ENCODE peak calls at places on chromosomes 4 and X, in ten cellular contexts. Q is cardiac muscle cell, C is psoas muscle, X is hepatocyte, F is IMR-90, E is upper lobe of right lung, M is spleen, U is heart right ventricle, O is lower lobe of right lung, S is pancreas. N is an unnamed sample.

GRCh38 chrX:134685662-134686061 is 27.4 kb upstream of the PLAC1 start:
- DNase-seq in Q (no peak), C (peak; percentile 52), X (no peak), F (peak; percentile 55), E (no peak), M (no peak), U (no peak), O (no peak), S (no peak), N (no peak)

GRCh38 chr4:169270156-169270809 is 473 bp downstream of the SH3RF1 start:
- DNase-seq in Q (peak; percentile 65), C (peak; percentile 81), X (peak; percentile 78), F (no peak), E (peak; percentile 84), M (peak; percentile 87), U (peak; percentile 78), O (peak; percentile 75), S (peak; percentile 80), N (peak; percentile 53)

GRCh38 chrX:75623535-75623934 is 100.7 kb upstream of the ZDHHC15 start:
- DNase-seq in Q (peak; percentile 2), C (no peak), X (peak; percentile 8), F (no peak), E (no peak), M (no peak), U (no peak), O (no peak), S (no peak), N (no peak)

GRCh38 chr4:98448923-98449322 is 187.7 kb downstream of the RAP1GDS1 start:
- DNase-seq in Q (peak; percentile 52), C (no peak), X (no peak), F (no peak), E (no peak), M (peak; percentile 87), U (peak; percentile 18), O (no peak), S (no peak), N (no peak)

GRCh38 chr4:744212-744841 is 38.7 kb downstream of the PCGF3 start:
- DNase-seq in Q (no peak), C (peak; percentile 45), X (no peak), F (no peak), E (peak; percentile 59), M (no peak), U (peak; percentile 7), O (no peak), S (no peak), N (no peak)

GRCh38 chr4:60019180-60019579 is 1180.9 kb upstream of the ADGRL3 start:
- DNase-seq in Q (no peak), C (no peak), X (no peak), F (no peak), E (no peak), M (no peak), U (no peak), O (no peak), S (no peak), N (no peak)

GRCh38 chr4:1843852-1844251 is 12.1 kb downstream of the LETM1 start:
- DNase-seq in Q (peak; percentile 42), C (no peak), X (no peak), F (no peak), E (no peak), M (no peak), U (peak; percentile 46), O (no peak), S (no peak), N (no peak)

GRCh38 chrX:71514367-71515038 is 18.4 kb upstream of the OGT start:
- DNase-seq in Q (no peak), C (no peak), X (no peak), F (no peak), E (no peak), M (no peak), U (no peak), O (no peak), S (no peak), N (no peak)

GRCh38 chr4:74123065-74123728 is 24.2 kb upstream of the CXCL2 start:
- DNase-seq in Q (no peak), C (no peak), X (peak; percentile 43), F (peak; percentile 15), E (no peak), M (no peak), U (no peak), O (no peak), S (no peak), N (peak; percentile 13)

GRCh38 chrX:71052721-71053120 is 15.4 kb downstream of the SNX12 start:
- DNase-seq in Q (no peak), C (no peak), X (no peak), F (no peak), E (no peak), M (no peak), U (no peak), O (no peak), S (no peak), N (no peak)

GRCh38 chr4:30755306-30755705 is 35.1 kb downstream of the PCDH7 start:
- DNase-seq in Q (no peak), C (no peak), X (no peak), F (no peak), E (no peak), M (no peak), U (no peak), O (no peak), S (no peak), N (no peak)

GRCh38 chrX:101602077-101602476 is 15.7 kb downstream of the ARMCX6 start:
- DNase-seq in Q (no peak), C (no peak), X (no peak), F (peak; percentile 62), E (no peak), M (no peak), U (no peak), O (no peak), S (no peak), N (no peak)

GRCh38 chr4:8608714-8609391 is 16.3 kb downstream of the CPZ start:
- DNase-seq in Q (no peak), C (no peak), X (no peak), F (no peak), E (no peak), M (no peak), U (no peak), O (no peak), S (no peak), N (no peak)

GRCh38 chrX:51148848-51149247 is 183.8 kb upstream of the NUDT10 start:
- DNase-seq in Q (peak; percentile 34), C (no peak), X (peak; percentile 29), F (no peak), E (no peak), M (no peak), U (no peak), O (no peak), S (no peak), N (peak; percentile 13)

GRCh38 chr4:14317351-14317750 is 684.9 kb upstream of the CPEB2 start:
- DNase-seq in Q (no peak), C (no peak), X (no peak), F (no peak), E (no peak), M (no peak), U (no peak), O (no peak), S (no peak), N (no peak)

GRCh38 chr4:113052379-113052951 is 3.0 kb downstream of the ANK2 start:
- DNase-seq in Q (no peak), C (no peak), X (no peak), F (peak; percentile 11), E (no peak), M (no peak), U (no peak), O (no peak), S (no peak), N (no peak)

DNA sequence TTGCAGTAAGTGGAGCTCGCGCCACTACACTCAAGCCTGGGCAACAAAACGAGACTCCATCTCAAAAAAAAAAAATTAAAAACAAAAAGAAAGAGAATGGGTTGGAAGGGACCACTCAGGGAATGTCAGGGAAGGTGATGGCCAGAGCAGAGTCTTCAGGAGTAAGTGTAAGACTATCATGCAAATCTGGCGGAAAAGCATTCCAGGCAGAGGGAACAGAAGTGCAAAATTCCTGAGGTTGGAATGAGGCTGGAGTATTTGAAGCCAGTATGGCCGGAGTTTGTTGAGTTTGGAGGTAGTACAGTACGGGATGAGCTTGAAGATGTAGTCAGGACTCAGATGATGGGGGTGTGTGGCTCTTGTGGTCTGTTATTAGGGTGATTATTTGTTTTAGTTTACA is 7.4 kb downstream of the GALNT7 start:
- DNase-seq in Q (no peak), C (no peak), X (no peak), F (no peak), E (no peak), M (no peak), U (no peak), O (no peak), S (no peak), N (no peak)
- H3K4me1 ChIP-seq in Q (peaks cover 11% of the 10 kb centered on the region), C (no peaks in the 10 kb centered on the region), X (peaks cover 4% of the 10 kb centered on the region), F (peaks cover 2% of the 10 kb centered on the region), E (peaks cover 10% of the 10 kb centered on the region), M (peaks cover 53% of the 10 kb centered on the region), U (peaks cover 10% of the 10 kb centered on the region), O (peaks cover 16% of the 10 kb centered on the region), S (peaks cover 44% of the 10 kb centered on the region), N (no peaks in the 10 kb centered on the region)

GRCh38 chrX:11429543-11430085 is 136.4 kb downstream of the AMELX start:
- DNase-seq in Q (no peak), C (no peak), X (no peak), F (no peak), E (no peak), M (no peak), U (no peak), O (no peak), S (no peak), N (no peak)
- H3K4me1 ChIP-seq in Q (no peaks in the 10 kb centered on the region), C (no peaks in the 10 kb centered on the region), X (no peaks in the 10 kb centered on the region), F (peaks cover 4% of the 10 kb centered on the region), E (no peaks in the 10 kb centered on the region), M (no peaks in the 10 kb centered on the region), U (no peaks in the 10 kb centered on the region), O (no peaks in the 10 kb centered on the region), S (no peaks in the 10 kb centered on the region), N (no peaks in the 10 kb centered on the region)

DNA sequence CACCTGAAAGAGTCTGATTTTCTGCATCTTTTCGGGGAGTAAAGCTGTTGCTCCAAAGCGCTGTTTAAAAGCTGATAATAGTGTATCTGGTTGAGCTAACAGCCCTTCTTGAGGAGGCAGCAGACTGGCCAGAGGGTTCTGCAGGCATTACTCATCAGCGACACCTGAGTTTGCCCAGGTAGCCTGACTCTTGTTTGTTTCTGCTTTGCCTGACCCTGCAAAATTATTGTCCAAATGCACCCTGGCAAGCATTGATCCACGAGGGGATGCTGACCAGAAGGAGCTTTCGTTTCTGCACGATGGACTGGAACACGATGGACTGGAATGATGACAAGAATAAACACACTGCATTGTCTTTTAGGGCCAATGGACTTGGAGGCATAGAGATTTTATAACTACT is 6.2 kb downstream of the CD99 start:
- DNase-seq in Q (no peak), C (no peak), X (no peak), F (no peak), E (no peak), M (peak; percentile 37), U (no peak), O (no peak), S (no peak), N (no peak)
- H3K4me1 ChIP-seq in Q (peaks cover 57% of the 10 kb centered on the region), C (peaks cover 65% of the 10 kb centered on the region), X (peaks cover 48% of the 10 kb centered on the region), F (peaks cover 14% of the 10 kb centered on the region), E (peaks cover 79% of the 10 kb centered on the region), M (peaks cover 97% of the 10 kb centered on the region), U (peaks cover 100% of the 10 kb centered on the region), O (peaks cover 83% of the 10 kb centered on the region), S (peaks cover 8% of the 10 kb centered on the region), N (peaks cover 9% of the 10 kb centered on the region)

DNA sequence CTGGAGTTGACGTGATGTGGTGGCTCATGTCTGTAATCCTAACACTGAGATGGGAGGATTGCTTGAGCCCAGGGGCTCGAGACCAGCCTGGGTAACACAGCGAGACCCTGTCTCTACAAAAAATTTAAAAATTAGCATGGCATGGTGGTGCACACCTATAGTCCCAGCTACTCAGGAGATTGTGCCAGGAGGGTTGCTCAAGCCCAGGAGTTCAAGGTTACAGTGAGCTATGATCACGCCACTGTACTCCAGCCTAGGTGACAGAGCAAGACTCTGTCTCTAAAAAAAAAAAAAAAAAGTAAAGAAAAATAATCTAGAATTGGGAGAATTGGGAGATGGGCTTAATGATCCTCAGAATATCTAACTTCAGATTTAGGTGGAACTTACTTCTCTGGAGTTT is 51.1 kb downstream of the MSN start:
- DNase-seq in Q (no peak), C (no peak), X (no peak), F (no peak), E (no peak), M (no peak), U (no peak), O (no peak), S (no peak), N (no peak)
- H3K4me1 ChIP-seq in Q (no peaks in the 10 kb centered on the region), C (peaks cover 7% of the 10 kb centered on the region), X (no peaks in the 10 kb centered on the region), F (peaks cover 4% of the 10 kb centered on the region), E (peaks cover 24% of the 10 kb centered on the region), M (peaks cover 66% of the 10 kb centered on the region), U (peaks cover 82% of the 10 kb centered on the region), O (peaks cover 55% of the 10 kb centered on the region), S (no peaks in the 10 kb centered on the region), N (no peaks in the 10 kb centered on the region)